ENCODE peak calls at places on chromosomes 16 and 17, in four cellular contexts. One of them, this sample, is unnamed.

GRCh38 chr16:56613706-56614105 is 5.3 kb downstream of the MT2A start:
- DNase-seq in A673: no peak
- DNase-seq in progenitor cell of endocrine pancreas: no peak
- DNase-seq in GM23338: no peak
- DNase-seq in this sample: no peak

GRCh38 chr17:80777274-80777673 is 214.4 kb upstream of the CHMP6 start:
- DNase-seq in A673: peak; percentile 85
- DNase-seq in progenitor cell of endocrine pancreas: no peak
- DNase-seq in GM23338: peak; percentile 57
- DNase-seq in this sample: no peak

GRCh38 chr17:50908860-50909764 is 43.0 kb upstream of the TOB1 start:
- DNase-seq in A673: no peak
- DNase-seq in progenitor cell of endocrine pancreas: peak; percentile 28
- DNase-seq in GM23338: peak; percentile 76
- DNase-seq in this sample: no peak

GRCh38 chr17:39462644-39463375 is 1.5 kb downstream of the CDK12 start:
- DNase-seq in A673: no peak
- DNase-seq in progenitor cell of endocrine pancreas: no peak
- DNase-seq in GM23338: peak; percentile 19
- DNase-seq in this sample: peak; percentile 23

GRCh38 chr17:42333053-42333452 is 44.8 kb downstream of the STAT5A start:
- DNase-seq in A673: no peak
- DNase-seq in progenitor cell of endocrine pancreas: no peak
- DNase-seq in GM23338: no peak
- DNase-seq in this sample: no peak

GRCh38 chr16:69225136-69225535 is 38.2 kb downstream of the SNTB2 start:
- DNase-seq in A673: no peak
- DNase-seq in progenitor cell of endocrine pancreas: no peak
- DNase-seq in GM23338: no peak
- DNase-seq in this sample: no peak

GRCh38 chr17:68346448-68346847 is 55.2 kb downstream of the ARSG start:
- DNase-seq in A673: peak; percentile 82
- DNase-seq in progenitor cell of endocrine pancreas: no peak
- DNase-seq in GM23338: no peak
- DNase-seq in this sample: no peak

GRCh38 chr17:48055531-48056245 is 7.5 kb downstream of the NFE2L1 start:
- DNase-seq in A673: peak; percentile 82
- DNase-seq in progenitor cell of endocrine pancreas: no peak
- DNase-seq in GM23338: peak; percentile 97
- DNase-seq in this sample: no peak

GRCh38 chr16:50282010-50282538 is 15.7 kb downstream of the ADCY7 start:
- DNase-seq in A673: no peak
- DNase-seq in progenitor cell of endocrine pancreas: no peak
- DNase-seq in GM23338: no peak
- DNase-seq in this sample: no peak

GRCh38 chr17:59914274-59914854 is 21.4 kb downstream of the RPS6KB1 start:
- DNase-seq in A673: peak; percentile 67
- DNase-seq in progenitor cell of endocrine pancreas: no peak
- DNase-seq in GM23338: peak; percentile 61
- DNase-seq in this sample: peak; percentile 67

GRCh38 chr17:17540278-17540906 is 44.2 kb upstream of the RASD1 start:
- DNase-seq in A673: no peak
- DNase-seq in progenitor cell of endocrine pancreas: no peak
- DNase-seq in GM23338: peak; percentile 32
- DNase-seq in this sample: no peak

GRCh38 chr17:4806770-4807533 is at the start of gene PLD2:
- DNase-seq in A673: peak; percentile 89
- DNase-seq in progenitor cell of endocrine pancreas: peak; percentile 82
- DNase-seq in GM23338: peak; percentile 93
- DNase-seq in this sample: peak; percentile 93

GRCh38 chr16:3180445-3180878 is 7.5 kb upstream of the OR1F1 start:
- DNase-seq in A673: peak; percentile 61
- DNase-seq in progenitor cell of endocrine pancreas: no peak
- DNase-seq in GM23338: peak; percentile 77
- DNase-seq in this sample: peak; percentile 10

GRCh38 chr17:8479431-8479947 is 43.8 kb downstream of the NDEL1 start:
- DNase-seq in A673: no peak
- DNase-seq in progenitor cell of endocrine pancreas: no peak
- DNase-seq in GM23338: no peak
- DNase-seq in this sample: peak; percentile 92

GRCh38 chr16:85484337-85485295 is 128.5 kb upstream of the GSE1 start:
- DNase-seq in A673: no peak
- DNase-seq in progenitor cell of endocrine pancreas: no peak
- DNase-seq in GM23338: no peak
- DNase-seq in this sample: no peak

GRCh38 chr16:853981-854807 is 53.7 kb upstream of the GNG13 start:
- DNase-seq in A673: no peak
- DNase-seq in progenitor cell of endocrine pancreas: no peak
- DNase-seq in GM23338: no peak
- DNase-seq in this sample: no peak

GRCh38 chr17:189444-189843 is 8.0 kb upstream of the DOC2B start:
- DNase-seq in A673: no peak
- DNase-seq in progenitor cell of endocrine pancreas: no peak
- DNase-seq in GM23338: no peak
- DNase-seq in this sample: no peak

GRCh38 chr16:66001432-66001831 is 365.1 kb upstream of the CDH5 start:
- DNase-seq in A673: no peak
- DNase-seq in progenitor cell of endocrine pancreas: no peak
- DNase-seq in GM23338: no peak
- DNase-seq in this sample: peak; percentile 4

GRCh38 chr17:73954981-73955380 is 248.5 kb upstream of the RPL38 start:
- DNase-seq in A673: no peak
- DNase-seq in progenitor cell of endocrine pancreas: no peak
- DNase-seq in GM23338: no peak
- DNase-seq in this sample: no peak

GRCh38 chr17:596763-597644 is 117.6 kb downstream of the VPS53 start:
- DNase-seq in A673: peak; percentile 81
- DNase-seq in progenitor cell of endocrine pancreas: no peak
- DNase-seq in GM23338: no peak
- DNase-seq in this sample: peak; percentile 73

GRCh38 chr16:3610698-3611144 is 685 bp downstream of the SLX4 start:
- DNase-seq in A673: no peak
- DNase-seq in progenitor cell of endocrine pancreas: no peak
- DNase-seq in GM23338: peak; percentile 8
- DNase-seq in this sample: peak; percentile 36

GRCh38 chr17:82480345-82480744 is 21.8 kb downstream of the NARF start:
- DNase-seq in A673: no peak
- DNase-seq in progenitor cell of endocrine pancreas: no peak
- DNase-seq in GM23338: no peak
- DNase-seq in this sample: no peak

GRCh38 chr17:9003355-9004131 is 17.8 kb upstream of the NTN1 start:
- DNase-seq in A673: no peak
- DNase-seq in progenitor cell of endocrine pancreas: peak; percentile 22
- DNase-seq in GM23338: peak; percentile 63
- DNase-seq in this sample: no peak

GRCh38 chr17:60102632-60103047 is 23.9 kb upstream of the HEATR6 start:
- DNase-seq in A673: no peak
- DNase-seq in progenitor cell of endocrine pancreas: no peak
- DNase-seq in GM23338: no peak
- DNase-seq in this sample: peak; percentile 81

GRCh38 chr17:49910094-49910857 is 58.7 kb upstream of the DLX4 start:
- DNase-seq in A673: no peak
- DNase-seq in progenitor cell of endocrine pancreas: no peak
- DNase-seq in GM23338: peak; percentile 78
- DNase-seq in this sample: no peak

GRCh38 chr16:74743668-74744299 is 30.8 kb downstream of the FA2H start:
- DNase-seq in A673: peak; percentile 18
- DNase-seq in progenitor cell of endocrine pancreas: no peak
- DNase-seq in GM23338: no peak
- DNase-seq in this sample: peak; percentile 80

GRCh38 chr16:56637814-56638750 is at the start of gene MT1A:
- DNase-seq in A673: no peak
- DNase-seq in progenitor cell of endocrine pancreas: no peak
- DNase-seq in GM23338: peak; percentile 79
- DNase-seq in this sample: peak; percentile 83

GRCh38 chr16:1290032-1290431 is 19.4 kb upstream of the UBE2I start:
- DNase-seq in A673: no peak
- DNase-seq in progenitor cell of endocrine pancreas: no peak
- DNase-seq in GM23338: peak; percentile 56
- DNase-seq in this sample: no peak

GRCh38 chr16:17830651-17831050 is 359.9 kb upstream of the XYLT1 start:
- DNase-seq in A673: no peak
- DNase-seq in progenitor cell of endocrine pancreas: no peak
- DNase-seq in GM23338: no peak
- DNase-seq in this sample: no peak

GRCh38 chr16:54846761-54847160 is 83.9 kb upstream of the IRX5 start:
- DNase-seq in A673: no peak
- DNase-seq in progenitor cell of endocrine pancreas: no peak
- DNase-seq in GM23338: no peak
- DNase-seq in this sample: no peak

GRCh38 chr17:72406501-72406900 is 285.7 kb downstream of the SOX9 start:
- DNase-seq in A673: no peak
- DNase-seq in progenitor cell of endocrine pancreas: no peak
- DNase-seq in GM23338: no peak
- DNase-seq in this sample: no peak

GRCh38 chr17:69857412-69857835 is 217.6 kb upstream of the KCNJ16 start:
- DNase-seq in A673: no peak
- DNase-seq in progenitor cell of endocrine pancreas: no peak
- DNase-seq in GM23338: no peak
- DNase-seq in this sample: peak; percentile 95

GRCh38 chr16:71855937-71856662 is 10.3 kb downstream of the ATXN1L start:
- DNase-seq in A673: no peak
- DNase-seq in progenitor cell of endocrine pancreas: no peak
- DNase-seq in GM23338: no peak
- DNase-seq in this sample: peak; percentile 16

GRCh38 chr17:14427914-14428639 is 127.2 kb downstream of the HS3ST3B1 start:
- DNase-seq in A673: no peak
- DNase-seq in progenitor cell of endocrine pancreas: no peak
- DNase-seq in GM23338: no peak
- DNase-seq in this sample: no peak

GRCh38 chr17:8791910-8792270 is 7.3 kb downstream of the MFSD6L start:
- DNase-seq in A673: peak; percentile 70
- DNase-seq in progenitor cell of endocrine pancreas: no peak
- DNase-seq in GM23338: no peak
- DNase-seq in this sample: peak; percentile 25

GRCh38 chr16:69741951-69742904 is 12.5 kb downstream of the NOB1 start:
- DNase-seq in A673: no peak
- DNase-seq in progenitor cell of endocrine pancreas: no peak
- DNase-seq in GM23338: no peak
- DNase-seq in this sample: no peak

GRCh38 chr17:42698736-42699414 is 16.5 kb downstream of the CNTNAP1 start:
- DNase-seq in A673: no peak
- DNase-seq in progenitor cell of endocrine pancreas: no peak
- DNase-seq in GM23338: no peak
- DNase-seq in this sample: peak; percentile 79

GRCh38 chr16:88855736-88856121 is 1.0 kb downstream of the GALNS start:
- DNase-seq in A673: no peak
- DNase-seq in progenitor cell of endocrine pancreas: no peak
- DNase-seq in GM23338: no peak
- DNase-seq in this sample: no peak

GRCh38 chr16:80144191-80144590 is 396.6 kb upstream of the DYNLRB2 start:
- DNase-seq in A673: no peak
- DNase-seq in progenitor cell of endocrine pancreas: no peak
- DNase-seq in GM23338: no peak
- DNase-seq in this sample: peak; percentile 47

GRCh38 chr16:67979955-67980678 is at the start of gene DPEP3:
- DNase-seq in A673: no peak
- DNase-seq in progenitor cell of endocrine pancreas: no peak
- DNase-seq in GM23338: peak; percentile 88
- DNase-seq in this sample: no peak
- TF ChIP-seq CTCF in A673: peak; percentile 38
- TF ChIP-seq CTCF in progenitor cell of endocrine pancreas: peak; percentile 45
- TF ChIP-seq CTCF in GM23338: peak; percentile 99
- TF ChIP-seq CTCF in this sample: peak; percentile 11

DNA sequence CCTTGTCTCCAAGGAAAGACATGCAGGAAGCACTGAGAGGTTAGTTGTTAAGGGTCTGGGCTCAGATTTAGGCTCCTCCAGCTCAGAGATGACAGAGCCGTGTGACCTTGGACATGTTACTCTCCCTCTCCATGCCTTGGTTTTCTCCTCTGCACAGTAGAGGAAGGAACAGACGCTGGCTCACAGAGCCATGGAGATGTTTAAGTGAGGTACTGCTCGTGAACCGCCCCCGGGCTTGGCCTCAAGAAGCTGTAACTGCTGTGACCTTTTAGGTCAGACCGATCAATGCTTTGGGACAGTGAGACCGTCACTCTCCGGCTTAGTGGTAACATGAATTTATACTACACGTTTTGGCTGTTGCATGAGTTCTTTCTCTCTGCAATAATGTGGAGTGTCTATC is 197.4 kb downstream of the C16orf95 start:
- DNase-seq in A673: no peak
- DNase-seq in progenitor cell of endocrine pancreas: no peak
- DNase-seq in GM23338: no peak
- DNase-seq in this sample: no peak
- TF ChIP-seq CTCF in A673: no peak
- TF ChIP-seq CTCF in progenitor cell of endocrine pancreas: no peak
- TF ChIP-seq CTCF in GM23338: no peak
- TF ChIP-seq CTCF in this sample: no peak

GRCh38 chr16:13919330-13919682 is 648 bp upstream of the ERCC4 start:
- DNase-seq in A673: peak; percentile 62
- DNase-seq in progenitor cell of endocrine pancreas: no peak
- DNase-seq in GM23338: peak; percentile 47
- DNase-seq in this sample: peak; percentile 70
- TF ChIP-seq CTCF in A673: no peak
- TF ChIP-seq CTCF in progenitor cell of endocrine pancreas: no peak
- TF ChIP-seq CTCF in GM23338: no peak
- TF ChIP-seq CTCF in this sample: no peak

GRCh38 chr16:67872131-67872630 is 671 bp upstream of the EDC4 start:
- DNase-seq in A673: no peak
- DNase-seq in progenitor cell of endocrine pancreas: no peak
- DNase-seq in GM23338: no peak
- DNase-seq in this sample: no peak
- TF ChIP-seq CTCF in A673: no peak
- TF ChIP-seq CTCF in progenitor cell of endocrine pancreas: no peak
- TF ChIP-seq CTCF in GM23338: no peak
- TF ChIP-seq CTCF in this sample: no peak

GRCh38 chr17:55965051-55965450 is 188.2 kb upstream of the ANKFN1 start:
- DNase-seq in A673: no peak
- DNase-seq in progenitor cell of endocrine pancreas: no peak
- DNase-seq in GM23338: no peak
- DNase-seq in this sample: no peak
- TF ChIP-seq CTCF in A673: peak; percentile 31
- TF ChIP-seq CTCF in progenitor cell of endocrine pancreas: no peak
- TF ChIP-seq CTCF in GM23338: peak; percentile 47
- TF ChIP-seq CTCF in this sample: no peak

GRCh38 chr17:76527430-76528111 is 9.9 kb downstream of the CYGB start:
- DNase-seq in A673: no peak
- DNase-seq in progenitor cell of endocrine pancreas: no peak
- DNase-seq in GM23338: peak; percentile 85
- DNase-seq in this sample: no peak
- TF ChIP-seq CTCF in A673: no peak
- TF ChIP-seq CTCF in progenitor cell of endocrine pancreas: no peak
- TF ChIP-seq CTCF in GM23338: no peak
- TF ChIP-seq CTCF in this sample: no peak

GRCh38 chr17:29593546-29594440 is 861 bp downstream of the ANKRD13B start:
- DNase-seq in A673: peak; percentile 61
- DNase-seq in progenitor cell of endocrine pancreas: no peak
- DNase-seq in GM23338: peak; percentile 94
- DNase-seq in this sample: no peak
- TF ChIP-seq CTCF in A673: peak; percentile 42
- TF ChIP-seq CTCF in progenitor cell of endocrine pancreas: peak; percentile 20
- TF ChIP-seq CTCF in GM23338: peak; percentile 74
- TF ChIP-seq CTCF in this sample: peak; percentile 25